ENCODE peak calls at places on chromosomes 12 and 14, in seven cellular contexts. R, O, W, Z, C, A and V are unnamed samples.
A peak's percentile ranks its signal among the peaks of the same experiment; 100 is the strongest.

GRCh38 chr12:82931349-82932116 is 244.8 kb downstream of the TMTC2 start:
- DNase-seq in W (no peak), C (peak; percentile 38), A (no peak), Z (no peak), O (no peak), R (no peak), V (no peak)

GRCh38 chr12:111309584-111309983 is 59.3 kb downstream of the PHETA1 start:
- DNase-seq in O (no peak), A (no peak), Z (no peak), W (no peak), R (no peak), C (no peak), V (no peak)

GRCh38 chr12:6987956-6988573 is 17.4 kb downstream of the EMG1 start:
- DNase-seq in O (no peak), C (no peak), A (peak; percentile 86), W (peak; percentile 82), Z (no peak), R (no peak), V (no peak)

GRCh38 chr12:6312529-6313325 is 2.2 kb downstream of the PLEKHG6 start:
- DNase-seq in R (no peak), Z (no peak), O (no peak), W (peak; percentile 73), C (peak; percentile 96), A (peak; percentile 84), V (no peak)

GRCh38 chr12:94872007-94872653 is 131.4 kb downstream of the NDUFA12 start:
- DNase-seq in A (peak; percentile 64), O (no peak), R (no peak), Z (no peak), W (peak; percentile 30), C (peak; percentile 29), V (no peak)

GRCh38 chr12:645563-646071 is 17.6 kb downstream of the NINJ2 start:
- DNase-seq in R (peak; percentile 80), O (no peak), A (peak; percentile 38), C (peak; percentile 17), Z (peak; percentile 56), W (no peak), V (peak; percentile 79)

GRCh38 chr12:38053655-38054464 is 262.7 kb upstream of the ALG10B start:
- DNase-seq in C (peak; percentile 49), R (no peak), O (no peak), A (peak; percentile 70), Z (no peak), W (peak; percentile 38), V (no peak)

GRCh38 chr14:92258934-92259333 is 64.0 kb upstream of the SLC24A4 start:
- DNase-seq in W (no peak), A (no peak), Z (no peak), O (no peak), R (no peak), C (no peak), V (no peak)

GRCh38 chr14:62988967-62989366 is 56.3 kb downstream of the KCNH5 start:
- DNase-seq in Z (no peak), A (no peak), C (peak; percentile 35), W (no peak), R (no peak), O (no peak), V (peak; percentile 55)

GRCh38 chr12:24231298-24231697 is 281.8 kb upstream of the SOX5 start:
- DNase-seq in O (no peak), A (no peak), Z (no peak), C (no peak), R (no peak), W (no peak), V (no peak)

GRCh38 chr12:46209914-46210834 is 58.7 kb downstream of the SLC38A1 start:
- DNase-seq in R (peak; percentile 49), O (no peak), Z (peak; percentile 41), C (peak; percentile 96), W (peak; percentile 75), A (peak; percentile 63), V (peak; percentile 49)

GRCh38 chr12:4900327-4900726 is 9.4 kb upstream of the KCNA1 start:
- DNase-seq in Z (no peak), R (no peak), C (peak; percentile 12), A (no peak), W (no peak), O (no peak), V (peak; percentile 93)

GRCh38 chr14:104827173-104828055 is 26.5 kb downstream of the ZBTB42 start:
- DNase-seq in O (no peak), W (no peak), A (peak; percentile 43), C (peak; percentile 20), R (peak; percentile 40), Z (no peak), V (peak; percentile 26)

GRCh38 chr14:32896979-32897723 is 41.5 kb upstream of the NPAS3 start:
- DNase-seq in Z (no peak), O (no peak), C (peak; percentile 1), R (no peak), A (no peak), W (no peak), V (peak; percentile 52)

GRCh38 chr12:52670961-52671360 is 9.2 kb downstream of the KRT1 start:
- DNase-seq in Z (no peak), R (no peak), A (no peak), W (no peak), O (no peak), C (peak; percentile 54), V (no peak)

GRCh38 chr14:62143235-62143634 is 381.0 kb downstream of the SNAPC1 start:
- DNase-seq in O (no peak), W (no peak), C (peak; percentile 28), A (no peak), R (no peak), Z (no peak), V (peak; percentile 70)

GRCh38 chr14:36941783-36942521 is 230.5 kb downstream of the SLC25A21 start:
- DNase-seq in C (peak; percentile 55), A (peak; percentile 77), Z (peak; percentile 66), W (peak; percentile 46), R (peak; percentile 28), O (peak; percentile 62), V (peak; percentile 71)

GRCh38 chr12:48279601-48280000 is 71.1 kb downstream of the ZNF641 start:
- DNase-seq in C (no peak), Z (no peak), W (no peak), A (no peak), O (no peak), R (no peak), V (no peak)

GRCh38 chr12:2256453-2256852 is 203.7 kb downstream of the CACNA1C start:
- DNase-seq in R (no peak), A (no peak), Z (no peak), O (no peak), C (no peak), W (no peak), V (peak; percentile 81)

GRCh38 chr14:101062611-101063010 is 159.1 kb upstream of the RTL1 start:
- DNase-seq in O (no peak), C (no peak), W (no peak), R (no peak), Z (no peak), A (no peak), V (peak; percentile 26)

DNA sequence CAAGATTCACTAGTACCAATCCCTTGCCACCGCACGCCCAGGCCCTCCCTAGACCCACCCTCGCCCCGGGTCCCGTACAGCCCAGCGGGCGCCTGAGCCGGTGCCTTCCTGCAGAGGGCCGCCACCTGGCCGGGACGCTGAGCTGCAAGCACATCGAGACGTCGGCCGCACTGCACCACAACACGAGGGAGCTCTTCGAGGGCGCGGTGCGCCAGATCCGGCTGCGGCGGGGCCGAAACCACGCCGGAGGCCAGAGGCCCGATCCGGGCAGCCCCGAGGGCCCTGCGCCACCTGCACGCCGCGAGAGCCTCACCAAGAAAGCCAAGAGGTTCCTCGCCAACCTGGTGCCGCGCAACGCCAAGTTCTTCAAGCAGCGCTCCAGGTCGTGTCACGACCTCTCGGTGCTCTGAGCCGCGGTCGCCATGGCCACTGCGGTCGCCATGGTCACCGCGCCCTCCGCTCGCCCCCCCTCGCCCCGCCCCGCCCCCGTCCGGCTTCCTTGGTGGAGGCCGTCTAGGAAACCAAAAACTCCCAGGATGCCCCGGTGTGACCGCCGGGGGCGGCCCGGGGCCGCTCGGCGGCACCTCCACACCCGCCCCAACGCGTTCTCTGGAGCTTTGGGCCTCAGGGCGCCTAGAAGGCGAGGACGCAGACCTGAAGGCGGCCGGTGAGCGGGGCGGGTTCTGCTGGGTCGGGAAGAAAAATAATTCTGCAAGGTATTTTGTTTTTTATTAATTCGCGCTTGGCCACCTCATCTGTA is 3.7 kb downstream of the REM2 start:
- DNase-seq in W (peak; percentile 78), Z (peak; percentile 71), A (peak; percentile 85), R (peak; percentile 76), O (no peak), C (peak; percentile 56), V (peak; percentile 47)
- TF ChIP-seq CTCF in W (no peak), Z (peak; percentile 6), A (no peak), R (no peak), O (no peak), C (no peak), V (no peak)

GRCh38 chr14:90554341-90554740 is 157.5 kb downstream of the CALM1 start:
- DNase-seq in W (no peak), R (no peak), Z (peak; percentile 46), C (no peak), A (peak; percentile 85), O (peak; percentile 91), V (no peak)

GRCh38 chr14:90556050-90556477 is 159.2 kb downstream of the CALM1 start:
- DNase-seq in R (no peak), O (peak; percentile 68), A (peak; percentile 57), W (no peak), Z (peak; percentile 59), C (no peak), V (no peak)

GRCh38 chr14:90556666-90557450 is 160.0 kb downstream of the CALM1 start:
- DNase-seq in C (no peak), W (no peak), R (no peak), Z (no peak), O (no peak), A (no peak), V (no peak)

GRCh38 chr14:90553921-90554336 is 157.1 kb downstream of the CALM1 start:
- DNase-seq in R (no peak), C (no peak), A (no peak), O (no peak), W (no peak), Z (no peak), V (no peak)

GRCh38 chr14:90555126-90556049 is 158.6 kb downstream of the CALM1 start:
- DNase-seq in R (no peak), Z (no peak), A (no peak), W (no peak), O (no peak), C (no peak), V (no peak)
- H3K4me3 ChIP-seq in R (no peak overlapping the region), Z (peak overlapping the region; percentile 39), A (peak overlapping the region; percentile 18), W (no peak overlapping the region), O (peak overlapping the region; percentile 42), C (no peak overlapping the region), V (no peak overlapping the region)

GRCh38 chr14:99529899-99530298 is 48.7 kb downstream of the CCNK start:
- DNase-seq in C (no peak), O (no peak), W (no peak), R (no peak), A (no peak), Z (no peak), V (no peak)
- TF ChIP-seq CTCF in C (no peak), O (no peak), W (no peak), R (no peak), A (no peak), Z (no peak), V (no peak)

GRCh38 chr12:55739025-55739378 is 3.9 kb upstream of the GDF11 start:
- DNase-seq in O (no peak), W (no peak), Z (no peak), A (no peak), C (no peak), R (no peak), V (no peak)
- H3K4me3 ChIP-seq in O (peak overlapping the region; percentile 63), W (no peak overlapping the region), Z (peak overlapping the region; percentile 66), A (peak overlapping the region; percentile 52), C (no peak overlapping the region), R (no peak overlapping the region), V (no peak overlapping the region)